ENCODE peak calls at places on chromosomes 13 and 19, in nine cellular contexts. X is Peyer's patch, I is IMR-90, N is ovary, Z is adrenal gland, U is esophagus squamous epithelium, L is spleen, G is tibial nerve, K is HepG2. J is an unnamed sample.

GRCh38 chr19:6276447-6276846 is 3.3 kb downstream of the MLLT1 start:
- DNase-seq in G (peak; percentile 72), L (no peak), U (no peak), K (no peak), Z (peak; percentile 54), X (peak; percentile 72), N (peak; percentile 36), I (peak; percentile 55), J (no peak)

GRCh38 chr19:53132231-53132991 is at the start of gene ZNF415:
- DNase-seq in K (no peak), G (peak; percentile 45), Z (peak; percentile 91), X (peak; percentile 87), N (peak; percentile 86), L (peak; percentile 89), I (peak; percentile 67), U (no peak), J (no peak)

GRCh38 chr13:73803997-73804396 is 330.2 kb downstream of the KLF12 start:
- DNase-seq in G (no peak), L (no peak), I (peak; percentile 74), Z (no peak), N (no peak), K (no peak), U (no peak), X (no peak), J (no peak)

GRCh38 chr19:7417671-7418324 is 69.1 kb downstream of the ARHGEF18 start:
- DNase-seq in U (no peak), L (no peak), Z (no peak), N (no peak), I (peak; percentile 30), K (no peak), X (no peak), G (no peak), J (no peak)

GRCh38 chr13:87712012-87712411 is 40.8 kb downstream of the SLITRK5 start:
- DNase-seq in L (no peak), I (no peak), X (no peak), K (no peak), U (no peak), N (no peak), Z (no peak), G (no peak), J (no peak)

GRCh38 chr13:81565849-81566248 is 1224.9 kb upstream of the SPRY2 start:
- DNase-seq in I (no peak), N (no peak), G (no peak), L (no peak), K (no peak), Z (no peak), U (no peak), X (no peak), J (no peak)

GRCh38 chr19:11067356-11068113 is 21.7 kb upstream of the LDLR start:
- DNase-seq in N (no peak), U (no peak), G (no peak), Z (no peak), X (no peak), K (no peak), I (peak; percentile 41), L (no peak), J (no peak)

GRCh38 chr13:27549406-27549981 is 70.8 kb downstream of the LNX2 start:
- DNase-seq in X (peak; percentile 87), U (no peak), N (no peak), L (no peak), I (no peak), G (no peak), K (no peak), Z (no peak), J (no peak)

GRCh38 chr13:42073683-42074082 is 25.2 kb downstream of the DGKH start:
- DNase-seq in G (no peak), I (no peak), K (no peak), Z (no peak), U (no peak), X (no peak), L (no peak), N (no peak), J (no peak)

GRCh38 chr19:35292421-35292820 is 460 bp downstream of the MAG start:
- DNase-seq in Z (no peak), K (no peak), I (no peak), X (no peak), G (no peak), L (no peak), U (no peak), N (no peak), J (no peak)

GRCh38 chr13:77952737-77953136 is 34.1 kb upstream of the EDNRB start:
- DNase-seq in K (no peak), G (no peak), I (no peak), Z (no peak), L (no peak), N (no peak), X (no peak), U (no peak), J (no peak)

GRCh38 chr13:28237944-28238343 is 99.6 kb downstream of the PAN3 start:
- DNase-seq in L (no peak), K (no peak), U (no peak), Z (no peak), N (no peak), X (no peak), G (no peak), I (no peak), J (no peak)

GRCh38 chr19:55956431-55956830 is 8.8 kb downstream of the NLRP8 start:
- DNase-seq in N (no peak), U (no peak), L (no peak), X (no peak), Z (no peak), I (no peak), G (no peak), K (no peak), J (no peak)

GRCh38 chr19:16922592-16922934 is 33.8 kb downstream of the F2RL3 start:
- DNase-seq in L (no peak), G (no peak), K (no peak), N (no peak), I (no peak), X (no peak), U (no peak), Z (no peak), J (no peak)

GRCh38 chr19:10122066-10122465 is 2.4 kb upstream of the EIF3G start:
- DNase-seq in K (no peak), N (no peak), G (no peak), X (no peak), Z (no peak), U (no peak), L (no peak), I (peak; percentile 70), J (no peak)

GRCh38 chr19:49149652-49150105 is 5.5 kb downstream of the HRC start:
- DNase-seq in I (peak; percentile 83), G (peak; percentile 55), L (no peak), Z (peak; percentile 85), N (peak; percentile 83), K (peak; percentile 76), U (no peak), X (peak; percentile 67), J (no peak)

GRCh38 chr19:49150944-49151243 is 4.3 kb downstream of the HRC start:
- DNase-seq in Z (no peak), L (no peak), G (no peak), N (no peak), K (no peak), U (no peak), X (no peak), I (no peak), J (no peak)

GRCh38 chr19:49147923-49148682 is 7.1 kb downstream of the HRC start:
- DNase-seq in I (no peak), K (no peak), X (no peak), L (no peak), N (no peak), G (no peak), Z (peak; percentile 29), U (no peak), J (no peak)

GRCh38 chr19:49150106-49150943 is 4.9 kb downstream of the HRC start:
- DNase-seq in U (no peak), K (peak; percentile 76), N (peak; percentile 83), X (peak; percentile 91), L (peak; percentile 88), Z (peak; percentile 89), I (peak; percentile 65), G (peak; percentile 66), J (no peak)

GRCh38 chr19:49148784-49149651 is 6.2 kb downstream of the HRC start:
- DNase-seq in K (peak; percentile 86), I (peak; percentile 86), G (peak; percentile 99), N (peak; percentile 99), U (no peak), X (peak; percentile 98), L (peak; percentile 90), Z (peak; percentile 99), J (no peak)
- TF ChIP-seq POLR2A in K (peak; percentile 10), I (no peak), G (peak; percentile 38), N (no peak), U (no peak), X (peak; percentile 92), L (no peak), Z (peak; percentile 28), J (no peak)

GRCh38 chr19:13953021-13953531 is 767 bp downstream of the DCAF15 start:
- DNase-seq in N (peak; percentile 52), U (no peak), X (no peak), L (no peak), Z (peak; percentile 24), K (no peak), G (no peak), I (peak; percentile 39), J (no peak)
- TF ChIP-seq CTCF in N (no peak), U (peak; percentile 7), X (peak; percentile 1), L (no peak), Z (no peak), K (peak; percentile 41), G (no peak), I (peak; percentile 26), J (no peak)

GRCh38 chr19:18651738-18652137 is 14.9 kb downstream of the KLHL26 start:
- DNase-seq in N (no peak), I (no peak), U (no peak), L (no peak), X (no peak), G (no peak), K (no peak), Z (no peak), J (no peak)

GRCh38 chr19:18650048-18650435 is 13.2 kb downstream of the KLHL26 start:
- DNase-seq in I (peak; percentile 61), L (no peak), U (no peak), Z (no peak), X (no peak), K (no peak), G (peak; percentile 54), N (peak; percentile 76), J (no peak)

GRCh38 chr19:18650468-18651001 is 13.7 kb downstream of the KLHL26 start:
- DNase-seq in X (peak; percentile 75), Z (peak; percentile 57), I (peak; percentile 93), L (no peak), N (peak; percentile 78), U (no peak), K (no peak), G (peak; percentile 81), J (no peak)

GRCh38 chr19:18649371-18650047 is 12.7 kb downstream of the KLHL26 start:
- DNase-seq in U (no peak), N (peak; percentile 72), G (peak; percentile 69), I (peak; percentile 70), L (peak; percentile 89), K (no peak), Z (no peak), X (peak; percentile 69), J (no peak)

GRCh38 chr19:18651300-18651699 is 14.5 kb downstream of the KLHL26 start:
- DNase-seq in U (no peak), Z (no peak), I (no peak), X (no peak), L (no peak), G (no peak), K (no peak), N (no peak), J (no peak)
- H3K27me3 ChIP-seq in U (no peaks in the 10 kb centered on the region), Z (no peaks in the 10 kb centered on the region), I (no peaks in the 10 kb centered on the region), X (no peaks in the 10 kb centered on the region), L (no peaks in the 10 kb centered on the region), G (no peaks in the 10 kb centered on the region), K (no peaks in the 10 kb centered on the region), N (no peaks in the 10 kb centered on the region), J (no peaks in the 10 kb centered on the region)

GRCh38 chr19:46366620-46367277 is 19.9 kb downstream of the PPP5C start:
- DNase-seq in I (no peak), X (no peak), U (no peak), K (no peak), G (no peak), Z (no peak), N (no peak), L (no peak), J (no peak)
- TF ChIP-seq POLR2A in I (no peak), X (no peak), U (no peak), K (no peak), G (no peak), Z (no peak), N (no peak), L (no peak), J (no peak)